ENCODE peak calls at places on chromosomes 3 and 15, in seven cellular contexts. One of them, this sample, is unnamed.

GRCh38 chr15:85892232-85892631 is 97.5 kb upstream of the KLHL25 start:
- DNase-seq in NB4: no peak
- DNase-seq in vagina: no peak
- DNase-seq in HCT116: no peak
- DNase-seq in ovary: no peak
- DNase-seq in heart left ventricle: no peak
- DNase-seq in uterus: no peak
- DNase-seq in this sample: no peak

GRCh38 chr3:87335931-87336330 is 59.5 kb upstream of the POU1F1 start:
- DNase-seq in heart left ventricle: no peak
- DNase-seq in vagina: no peak
- DNase-seq in ovary: no peak
- DNase-seq in HCT116: no peak
- DNase-seq in uterus: no peak
- DNase-seq in NB4: no peak
- DNase-seq in this sample: no peak

GRCh38 chr3:138344754-138345153 is 3.6 kb upstream of the MRAS start:
- DNase-seq in ovary: no peak
- DNase-seq in HCT116: no peak
- DNase-seq in vagina: no peak
- DNase-seq in uterus: no peak
- DNase-seq in heart left ventricle: no peak
- DNase-seq in NB4: no peak
- DNase-seq in this sample: no peak

GRCh38 chr3:142987080-142987700 is 14.2 kb upstream of the U2SURP start:
- DNase-seq in uterus: no peak
- DNase-seq in heart left ventricle: no peak
- DNase-seq in ovary: no peak
- DNase-seq in NB4: peak; percentile 59
- DNase-seq in vagina: no peak
- DNase-seq in HCT116: no peak
- DNase-seq in this sample: peak; percentile 37

GRCh38 chr3:184332370-184333090 is 4.9 kb upstream of the FAM131A start:
- DNase-seq in HCT116: no peak
- DNase-seq in heart left ventricle: no peak
- DNase-seq in NB4: no peak
- DNase-seq in uterus: no peak
- DNase-seq in vagina: no peak
- DNase-seq in ovary: no peak
- DNase-seq in this sample: peak; percentile 88

GRCh38 chr3:101851833-101852232 is 2.5 kb downstream of the NFKBIZ start:
- DNase-seq in vagina: no peak
- DNase-seq in heart left ventricle: no peak
- DNase-seq in uterus: no peak
- DNase-seq in HCT116: no peak
- DNase-seq in ovary: no peak
- DNase-seq in NB4: no peak
- DNase-seq in this sample: no peak

GRCh38 chr3:101724329-101725191 is at the start of gene CEP97:
- DNase-seq in vagina: peak; percentile 92
- DNase-seq in uterus: peak; percentile 86
- DNase-seq in NB4: peak; percentile 97
- DNase-seq in heart left ventricle: peak; percentile 95
- DNase-seq in ovary: peak; percentile 86
- DNase-seq in HCT116: peak; percentile 87
- DNase-seq in this sample: peak; percentile 49

GRCh38 chr3:42376397-42376798 is 34.0 kb downstream of the LYZL4 start:
- DNase-seq in uterus: peak; percentile 24
- DNase-seq in NB4: peak; percentile 78
- DNase-seq in HCT116: peak; percentile 15
- DNase-seq in vagina: no peak
- DNase-seq in heart left ventricle: peak; percentile 33
- DNase-seq in ovary: no peak
- DNase-seq in this sample: peak; percentile 26

GRCh38 chr3:135161425-135161824 is 366.4 kb downstream of the EPHB1 start:
- DNase-seq in NB4: no peak
- DNase-seq in ovary: no peak
- DNase-seq in vagina: no peak
- DNase-seq in heart left ventricle: no peak
- DNase-seq in HCT116: no peak
- DNase-seq in uterus: no peak
- DNase-seq in this sample: no peak

GRCh38 chr3:84724877-84725276 is 233.9 kb upstream of the CADM2 start:
- DNase-seq in HCT116: no peak
- DNase-seq in vagina: no peak
- DNase-seq in ovary: no peak
- DNase-seq in uterus: no peak
- DNase-seq in NB4: peak; percentile 54
- DNase-seq in heart left ventricle: no peak
- DNase-seq in this sample: peak; percentile 33

GRCh38 chr15:78873796-78874761 is 1.4 kb downstream of the MORF4L1 start:
- DNase-seq in heart left ventricle: peak; percentile 41
- DNase-seq in HCT116: no peak
- DNase-seq in ovary: no peak
- DNase-seq in vagina: no peak
- DNase-seq in uterus: peak; percentile 31
- DNase-seq in NB4: peak; percentile 61
- DNase-seq in this sample: no peak

GRCh38 chr3:162799910-162800309 is 1303.3 kb downstream of the OTOL1 start:
- DNase-seq in HCT116: no peak
- DNase-seq in vagina: no peak
- DNase-seq in uterus: no peak
- DNase-seq in heart left ventricle: no peak
- DNase-seq in ovary: no peak
- DNase-seq in NB4: no peak
- DNase-seq in this sample: no peak

GRCh38 chr15:57114070-57114469 is 195.6 kb downstream of the TCF12 start:
- DNase-seq in HCT116: no peak
- DNase-seq in uterus: no peak
- DNase-seq in vagina: no peak
- DNase-seq in heart left ventricle: no peak
- DNase-seq in ovary: no peak
- DNase-seq in NB4: peak; percentile 7
- DNase-seq in this sample: no peak

GRCh38 chr3:47669026-47669749 is 90.5 kb upstream of the CSPG5 start:
- DNase-seq in uterus: no peak
- DNase-seq in ovary: no peak
- DNase-seq in HCT116: no peak
- DNase-seq in NB4: no peak
- DNase-seq in heart left ventricle: no peak
- DNase-seq in vagina: no peak
- DNase-seq in this sample: peak; percentile 25

GRCh38 chr3:114973576-114973975 is 173.5 kb downstream of the ZBTB20 start:
- DNase-seq in vagina: no peak
- DNase-seq in HCT116: no peak
- DNase-seq in NB4: no peak
- DNase-seq in ovary: no peak
- DNase-seq in uterus: no peak
- DNase-seq in heart left ventricle: no peak
- DNase-seq in this sample: no peak

GRCh38 chr3:147161833-147162232 is 244.5 kb downstream of the ZIC4 start:
- DNase-seq in vagina: no peak
- DNase-seq in ovary: no peak
- DNase-seq in heart left ventricle: no peak
- DNase-seq in HCT116: no peak
- DNase-seq in NB4: peak; percentile 2
- DNase-seq in uterus: no peak
- DNase-seq in this sample: no peak

GRCh38 chr15:47998523-47999113 is 122.2 kb upstream of the SLC24A5 start:
- DNase-seq in HCT116: no peak
- DNase-seq in vagina: no peak
- DNase-seq in uterus: no peak
- DNase-seq in ovary: no peak
- DNase-seq in NB4: peak; percentile 4
- DNase-seq in heart left ventricle: no peak
- DNase-seq in this sample: no peak

GRCh38 chr3:141094851-141095545 is 43.9 kb downstream of the SPSB4 start:
- DNase-seq in ovary: peak; percentile 74
- DNase-seq in uterus: peak; percentile 62
- DNase-seq in vagina: no peak
- DNase-seq in HCT116: no peak
- DNase-seq in heart left ventricle: peak; percentile 91
- DNase-seq in NB4: no peak
- DNase-seq in this sample: no peak

DNA sequence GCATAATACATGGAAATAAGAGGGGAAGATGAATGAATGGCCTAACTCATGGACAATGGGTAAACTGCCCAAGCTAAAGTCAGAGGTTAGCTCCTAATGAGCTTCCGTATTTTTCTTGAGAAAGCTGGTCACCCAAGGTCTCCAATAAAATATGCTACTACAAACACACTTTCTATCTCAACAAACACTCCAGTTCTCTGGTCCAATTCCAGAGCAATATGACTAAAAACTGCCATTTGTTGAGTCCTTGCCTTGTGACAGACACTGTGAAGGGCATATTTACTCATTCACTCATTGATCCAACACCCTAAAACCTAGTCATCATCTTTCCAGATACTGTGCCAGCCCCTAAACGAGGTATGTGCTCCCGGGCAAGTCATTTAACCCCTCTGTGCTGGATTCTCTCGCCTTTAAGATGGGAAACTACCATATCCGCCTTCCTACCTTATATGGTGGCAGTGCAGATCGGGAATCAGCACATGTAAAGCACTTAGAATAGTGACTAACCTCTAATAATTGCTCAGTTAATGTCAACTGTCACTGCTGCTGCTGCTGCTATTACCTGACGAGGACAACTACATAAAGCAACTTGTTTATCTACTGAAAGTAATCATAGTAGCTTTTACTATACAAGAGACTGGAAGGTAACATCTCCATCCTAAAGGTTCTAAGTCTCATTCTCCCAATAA is 89.0 kb downstream of the XXYLT1 start:
- DNase-seq in HCT116: no peak
- DNase-seq in vagina: no peak
- DNase-seq in ovary: no peak
- DNase-seq in heart left ventricle: no peak
- DNase-seq in NB4: no peak
- DNase-seq in uterus: no peak
- DNase-seq in this sample: no peak
- TF ChIP-seq POLR2A in HCT116: no peak
- TF ChIP-seq POLR2A in vagina: no peak
- TF ChIP-seq POLR2A in ovary: no peak
- TF ChIP-seq POLR2A in heart left ventricle: no peak
- TF ChIP-seq POLR2A in NB4: no peak
- TF ChIP-seq POLR2A in uterus: no peak
- TF ChIP-seq POLR2A in this sample: no peak

GRCh38 chr3:124444893-124445292 is 285.4 kb upstream of the UMPS start:
- DNase-seq in ovary: no peak
- DNase-seq in HCT116: no peak
- DNase-seq in uterus: no peak
- DNase-seq in heart left ventricle: no peak
- DNase-seq in NB4: no peak
- DNase-seq in vagina: no peak
- DNase-seq in this sample: no peak

GRCh38 chr3:124444075-124444474 is 286.2 kb upstream of the UMPS start:
- DNase-seq in uterus: no peak
- DNase-seq in HCT116: no peak
- DNase-seq in ovary: no peak
- DNase-seq in NB4: no peak
- DNase-seq in vagina: no peak
- DNase-seq in heart left ventricle: no peak
- DNase-seq in this sample: no peak

GRCh38 chr3:124453221-124453620 is 277.0 kb upstream of the UMPS start:
- DNase-seq in ovary: no peak
- DNase-seq in heart left ventricle: no peak
- DNase-seq in vagina: no peak
- DNase-seq in NB4: no peak
- DNase-seq in HCT116: no peak
- DNase-seq in uterus: no peak
- DNase-seq in this sample: no peak

GRCh38 chr3:124451655-124452317 is 278.5 kb upstream of the UMPS start:
- DNase-seq in heart left ventricle: no peak
- DNase-seq in ovary: no peak
- DNase-seq in uterus: no peak
- DNase-seq in NB4: no peak
- DNase-seq in vagina: no peak
- DNase-seq in HCT116: no peak
- DNase-seq in this sample: no peak

GRCh38 chr3:124448954-124449353 is 281.3 kb upstream of the UMPS start:
- DNase-seq in uterus: no peak
- DNase-seq in heart left ventricle: no peak
- DNase-seq in NB4: no peak
- DNase-seq in HCT116: no peak
- DNase-seq in vagina: no peak
- DNase-seq in ovary: no peak
- DNase-seq in this sample: no peak
- TF ChIP-seq POLR2A in uterus: no peak
- TF ChIP-seq POLR2A in heart left ventricle: no peak
- TF ChIP-seq POLR2A in NB4: no peak
- TF ChIP-seq POLR2A in HCT116: no peak
- TF ChIP-seq POLR2A in vagina: no peak
- TF ChIP-seq POLR2A in ovary: no peak
- TF ChIP-seq POLR2A in this sample: no peak

GRCh38 chr15:81235781-81236507 is 39.3 kb downstream of the IL16 start:
- DNase-seq in uterus: peak; percentile 76
- DNase-seq in ovary: peak; percentile 35
- DNase-seq in vagina: no peak
- DNase-seq in heart left ventricle: no peak
- DNase-seq in NB4: peak; percentile 10
- DNase-seq in HCT116: no peak
- DNase-seq in this sample: no peak
- TF ChIP-seq POLR2A in uterus: no peak
- TF ChIP-seq POLR2A in ovary: no peak
- TF ChIP-seq POLR2A in vagina: no peak
- TF ChIP-seq POLR2A in heart left ventricle: no peak
- TF ChIP-seq POLR2A in NB4: no peak
- TF ChIP-seq POLR2A in HCT116: no peak
- TF ChIP-seq POLR2A in this sample: no peak

GRCh38 chr3:4493008-4493930 is at the start of gene ITPR1:
- DNase-seq in NB4: peak; percentile 99
- DNase-seq in uterus: peak; percentile 99
- DNase-seq in vagina: peak; percentile 100
- DNase-seq in heart left ventricle: peak; percentile 99
- DNase-seq in ovary: peak; percentile 99
- DNase-seq in HCT116: peak; percentile 93
- DNase-seq in this sample: peak; percentile 82
- TF ChIP-seq POLR2A in NB4: peak; percentile 93
- TF ChIP-seq POLR2A in uterus: peak; percentile 100
- TF ChIP-seq POLR2A in vagina: peak; percentile 100
- TF ChIP-seq POLR2A in heart left ventricle: peak; percentile 99
- TF ChIP-seq POLR2A in ovary: peak; percentile 100
- TF ChIP-seq POLR2A in HCT116: peak; percentile 98
- TF ChIP-seq POLR2A in this sample: peak; percentile 94

GRCh38 chr3:129606522-129607390 is at the start of gene PLXND1:
- DNase-seq in uterus: peak; percentile 82
- DNase-seq in HCT116: no peak
- DNase-seq in NB4: peak; percentile 75
- DNase-seq in ovary: peak; percentile 68
- DNase-seq in vagina: no peak
- DNase-seq in heart left ventricle: peak; percentile 86
- DNase-seq in this sample: peak; percentile 87
- TF ChIP-seq POLR2A in uterus: peak; percentile 37
- TF ChIP-seq POLR2A in HCT116: peak; percentile 44
- TF ChIP-seq POLR2A in NB4: no peak
- TF ChIP-seq POLR2A in ovary: no peak
- TF ChIP-seq POLR2A in vagina: peak; percentile 89
- TF ChIP-seq POLR2A in heart left ventricle: peak; percentile 60
- TF ChIP-seq POLR2A in this sample: peak; percentile 63

This sample was measured in H54.